ENCODE peak calls at places on chromosomes 16 and 17, in five cellular contexts. W is GM19239; J is AG04449; A is stimulated activated naive CD4-positive, alpha-beta T cell treated with Interleukin-2 at 50 U/mL for 16 hours; B is memory B cell. T is an unnamed sample.

GRCh38 chr16:85784813-85785212 is 14.5 kb downstream of the EMC8 start:
- DNase-seq in W (no peak), J (no peak), A (no peak), B (no peak), T (no peak)

GRCh38 chr17:66491213-66491612 is 188.8 kb downstream of the PRKCA start:
- DNase-seq in W (no peak), J (no peak), A (no peak), B (no peak), T (no peak)

GRCh38 chr17:48483471-48484131 is 47.2 kb downstream of the HOXB1 start:
- DNase-seq in W (peak), J (peak), A (no peak), B (no peak), T (no peak)

GRCh38 chr17:7007143-7007542 is 5.3 kb upstream of the RNASEK start:
- DNase-seq in W (no peak), J (no peak), A (no peak), B (no peak), T (no peak)

GRCh38 chr17:46796080-46796479 is 22.4 kb downstream of the WNT3 start:
- DNase-seq in W (no peak), J (no peak), A (no peak), B (no peak), T (no peak)

GRCh38 chr17:7295230-7296180 is 1.1 kb upstream of the YBX2 start:
- DNase-seq in W (no peak), J (no peak), A (no peak), B (no peak), T (no peak)

GRCh38 chr16:70573451-70574121 is 50.0 kb downstream of the SF3B3 start:
- DNase-seq in W (no peak), J (peak), A (no peak), B (no peak), T (no peak)

GRCh38 chr17:45241315-45242011 is 19.8 kb downstream of the FMNL1 start:
- DNase-seq in W (no peak), J (no peak), A (no peak), B (no peak), T (peak)

GRCh38 chr16:84370723-84371552 is 2.6 kb downstream of the ATP2C2 start:
- DNase-seq in W (no peak), J (no peak), A (no peak), B (no peak), T (no peak)